ENCODE peak calls at places on chromosomes 12 and 14, in ten cellular contexts. One of them, this sample, is unnamed.

GRCh38 chr12:116534341-116535121 is 24.6 kb upstream of the MAP1LC3B2 start:
- DNase-seq in dorsolateral prefrontal cortex: no peak
- DNase-seq in glutamatergic neuron: peak; percentile 30
- DNase-seq in psoas muscle: no peak
- DNase-seq in A549: no peak
- DNase-seq in lung: no peak
- DNase-seq in tibial artery: no peak
- DNase-seq in esophagus squamous epithelium: no peak
- DNase-seq in OCI-LY7: no peak
- DNase-seq in upper lobe of left lung: no peak
- DNase-seq in this sample: no peak

GRCh38 chr12:77954156-77954555 is 123.5 kb downstream of the NAV3 start:
- DNase-seq in A549: no peak
- DNase-seq in upper lobe of left lung: no peak
- DNase-seq in esophagus squamous epithelium: no peak
- DNase-seq in psoas muscle: no peak
- DNase-seq in dorsolateral prefrontal cortex: no peak
- DNase-seq in glutamatergic neuron: no peak
- DNase-seq in tibial artery: no peak
- DNase-seq in lung: no peak
- DNase-seq in OCI-LY7: no peak
- DNase-seq in this sample: no peak

GRCh38 chr14:56081139-56081538 is 37.1 kb upstream of the PELI2 start:
- DNase-seq in dorsolateral prefrontal cortex: no peak
- DNase-seq in tibial artery: no peak
- DNase-seq in glutamatergic neuron: no peak
- DNase-seq in esophagus squamous epithelium: no peak
- DNase-seq in upper lobe of left lung: no peak
- DNase-seq in OCI-LY7: no peak
- DNase-seq in A549: no peak
- DNase-seq in psoas muscle: no peak
- DNase-seq in lung: no peak
- DNase-seq in this sample: no peak

GRCh38 chr12:124786065-124786964 is 77.3 kb downstream of the SCARB1 start:
- DNase-seq in lung: peak; percentile 93
- DNase-seq in upper lobe of left lung: peak; percentile 92
- DNase-seq in tibial artery: peak; percentile 66
- DNase-seq in esophagus squamous epithelium: no peak
- DNase-seq in psoas muscle: peak; percentile 80
- DNase-seq in OCI-LY7: no peak
- DNase-seq in glutamatergic neuron: peak; percentile 77
- DNase-seq in A549: no peak
- DNase-seq in dorsolateral prefrontal cortex: peak; percentile 83
- DNase-seq in this sample: no peak

GRCh38 chr12:5123921-5124320 is 80.2 kb downstream of the KCNA5 start:
- DNase-seq in psoas muscle: no peak
- DNase-seq in OCI-LY7: no peak
- DNase-seq in glutamatergic neuron: no peak
- DNase-seq in A549: no peak
- DNase-seq in tibial artery: no peak
- DNase-seq in dorsolateral prefrontal cortex: no peak
- DNase-seq in esophagus squamous epithelium: no peak
- DNase-seq in upper lobe of left lung: no peak
- DNase-seq in lung: no peak
- DNase-seq in this sample: no peak

GRCh38 chr14:71248204-71248603 is 340.9 kb downstream of the PCNX1 start:
- DNase-seq in lung: no peak
- DNase-seq in upper lobe of left lung: no peak
- DNase-seq in psoas muscle: no peak
- DNase-seq in OCI-LY7: no peak
- DNase-seq in A549: no peak
- DNase-seq in tibial artery: no peak
- DNase-seq in esophagus squamous epithelium: no peak
- DNase-seq in glutamatergic neuron: no peak
- DNase-seq in dorsolateral prefrontal cortex: no peak
- DNase-seq in this sample: no peak

GRCh38 chr14:22472935-22473854 is 115.8 kb downstream of the DAD1 start:
- DNase-seq in glutamatergic neuron: no peak
- DNase-seq in lung: peak; percentile 45
- DNase-seq in upper lobe of left lung: peak; percentile 44
- DNase-seq in esophagus squamous epithelium: no peak
- DNase-seq in dorsolateral prefrontal cortex: no peak
- DNase-seq in psoas muscle: no peak
- DNase-seq in A549: peak; percentile 21
- DNase-seq in OCI-LY7: peak; percentile 89
- DNase-seq in tibial artery: peak; percentile 53
- DNase-seq in this sample: peak; percentile 57

GRCh38 chr12:62861586-62861985 is 73.4 kb downstream of the PPM1H start:
- DNase-seq in dorsolateral prefrontal cortex: peak; percentile 12
- DNase-seq in lung: no peak
- DNase-seq in OCI-LY7: no peak
- DNase-seq in esophagus squamous epithelium: no peak
- DNase-seq in A549: no peak
- DNase-seq in psoas muscle: no peak
- DNase-seq in tibial artery: no peak
- DNase-seq in upper lobe of left lung: no peak
- DNase-seq in glutamatergic neuron: no peak
- DNase-seq in this sample: no peak

GRCh38 chr12:24172773-24173447 is 223.4 kb upstream of the SOX5 start:
- DNase-seq in A549: no peak
- DNase-seq in upper lobe of left lung: no peak
- DNase-seq in glutamatergic neuron: no peak
- DNase-seq in lung: no peak
- DNase-seq in esophagus squamous epithelium: no peak
- DNase-seq in dorsolateral prefrontal cortex: no peak
- DNase-seq in psoas muscle: no peak
- DNase-seq in tibial artery: no peak
- DNase-seq in OCI-LY7: no peak
- DNase-seq in this sample: no peak

GRCh38 chr14:104749958-104750529 is 2.9 kb upstream of the SIVA1 start:
- DNase-seq in esophagus squamous epithelium: no peak
- DNase-seq in tibial artery: no peak
- DNase-seq in psoas muscle: no peak
- DNase-seq in glutamatergic neuron: no peak
- DNase-seq in dorsolateral prefrontal cortex: no peak
- DNase-seq in A549: no peak
- DNase-seq in OCI-LY7: no peak
- DNase-seq in lung: no peak
- DNase-seq in upper lobe of left lung: no peak
- DNase-seq in this sample: no peak

GRCh38 chr12:4992881-4993280 is 50.8 kb upstream of the KCNA5 start:
- DNase-seq in OCI-LY7: no peak
- DNase-seq in dorsolateral prefrontal cortex: no peak
- DNase-seq in A549: no peak
- DNase-seq in tibial artery: no peak
- DNase-seq in psoas muscle: no peak
- DNase-seq in lung: no peak
- DNase-seq in esophagus squamous epithelium: no peak
- DNase-seq in upper lobe of left lung: no peak
- DNase-seq in glutamatergic neuron: no peak
- DNase-seq in this sample: no peak

GRCh38 chr14:67987596-67987995 is 168.0 kb downstream of the RAD51B start:
- DNase-seq in A549: no peak
- DNase-seq in OCI-LY7: no peak
- DNase-seq in dorsolateral prefrontal cortex: no peak
- DNase-seq in lung: no peak
- DNase-seq in tibial artery: no peak
- DNase-seq in glutamatergic neuron: no peak
- DNase-seq in upper lobe of left lung: no peak
- DNase-seq in esophagus squamous epithelium: no peak
- DNase-seq in psoas muscle: no peak
- DNase-seq in this sample: no peak

GRCh38 chr12:48996794-48997718 is 2.1 kb downstream of the DDN start:
- DNase-seq in esophagus squamous epithelium: no peak
- DNase-seq in lung: peak; percentile 77
- DNase-seq in glutamatergic neuron: peak; percentile 93
- DNase-seq in dorsolateral prefrontal cortex: peak; percentile 78
- DNase-seq in psoas muscle: peak; percentile 82
- DNase-seq in tibial artery: peak; percentile 84
- DNase-seq in upper lobe of left lung: peak; percentile 84
- DNase-seq in OCI-LY7: peak; percentile 71
- DNase-seq in A549: peak; percentile 94
- DNase-seq in this sample: peak; percentile 60
- TF ChIP-seq CTCF in esophagus squamous epithelium: peak; percentile 58
- TF ChIP-seq CTCF in lung: peak; percentile 55
- TF ChIP-seq CTCF in glutamatergic neuron: peak; percentile 66
- TF ChIP-seq CTCF in dorsolateral prefrontal cortex: peak; percentile 73
- TF ChIP-seq CTCF in psoas muscle: peak; percentile 58
- TF ChIP-seq CTCF in tibial artery: peak; percentile 73
- TF ChIP-seq CTCF in upper lobe of left lung: peak; percentile 78
- TF ChIP-seq CTCF in OCI-LY7: peak; percentile 83
- TF ChIP-seq CTCF in A549: peak; percentile 68
- TF ChIP-seq CTCF in this sample: peak; percentile 58

GRCh38 chr12:120469450-120470149 is at the start of gene SRSF9:
- DNase-seq in glutamatergic neuron: peak; percentile 99
- DNase-seq in psoas muscle: peak; percentile 96
- DNase-seq in upper lobe of left lung: peak; percentile 97
- DNase-seq in tibial artery: peak; percentile 94
- DNase-seq in esophagus squamous epithelium: peak; percentile 58
- DNase-seq in dorsolateral prefrontal cortex: peak; percentile 92
- DNase-seq in lung: peak; percentile 95
- DNase-seq in A549: peak; percentile 98
- DNase-seq in OCI-LY7: peak; percentile 98
- DNase-seq in this sample: peak; percentile 96

GRCh38 chr12:120470150-120470817 is 736 bp upstream of the SRSF9 start:
- DNase-seq in OCI-LY7: peak; percentile 34
- DNase-seq in dorsolateral prefrontal cortex: no peak
- DNase-seq in psoas muscle: no peak
- DNase-seq in A549: peak; percentile 36
- DNase-seq in glutamatergic neuron: no peak
- DNase-seq in esophagus squamous epithelium: no peak
- DNase-seq in upper lobe of left lung: no peak
- DNase-seq in tibial artery: no peak
- DNase-seq in lung: no peak
- DNase-seq in this sample: no peak

GRCh38 chr12:120467439-120467838 is 2.1 kb downstream of the SRSF9 start:
- DNase-seq in esophagus squamous epithelium: no peak
- DNase-seq in OCI-LY7: no peak
- DNase-seq in tibial artery: no peak
- DNase-seq in A549: no peak
- DNase-seq in lung: no peak
- DNase-seq in psoas muscle: no peak
- DNase-seq in dorsolateral prefrontal cortex: no peak
- DNase-seq in upper lobe of left lung: no peak
- DNase-seq in glutamatergic neuron: no peak
- DNase-seq in this sample: no peak

GRCh38 chr12:120468271-120468845 is 1.2 kb downstream of the SRSF9 start:
- DNase-seq in tibial artery: peak; percentile 31
- DNase-seq in OCI-LY7: peak; percentile 46
- DNase-seq in psoas muscle: peak; percentile 27
- DNase-seq in lung: peak; percentile 52
- DNase-seq in dorsolateral prefrontal cortex: no peak
- DNase-seq in glutamatergic neuron: peak; percentile 55
- DNase-seq in esophagus squamous epithelium: no peak
- DNase-seq in upper lobe of left lung: peak; percentile 69
- DNase-seq in A549: peak; percentile 25
- DNase-seq in this sample: peak; percentile 28

DNA sequence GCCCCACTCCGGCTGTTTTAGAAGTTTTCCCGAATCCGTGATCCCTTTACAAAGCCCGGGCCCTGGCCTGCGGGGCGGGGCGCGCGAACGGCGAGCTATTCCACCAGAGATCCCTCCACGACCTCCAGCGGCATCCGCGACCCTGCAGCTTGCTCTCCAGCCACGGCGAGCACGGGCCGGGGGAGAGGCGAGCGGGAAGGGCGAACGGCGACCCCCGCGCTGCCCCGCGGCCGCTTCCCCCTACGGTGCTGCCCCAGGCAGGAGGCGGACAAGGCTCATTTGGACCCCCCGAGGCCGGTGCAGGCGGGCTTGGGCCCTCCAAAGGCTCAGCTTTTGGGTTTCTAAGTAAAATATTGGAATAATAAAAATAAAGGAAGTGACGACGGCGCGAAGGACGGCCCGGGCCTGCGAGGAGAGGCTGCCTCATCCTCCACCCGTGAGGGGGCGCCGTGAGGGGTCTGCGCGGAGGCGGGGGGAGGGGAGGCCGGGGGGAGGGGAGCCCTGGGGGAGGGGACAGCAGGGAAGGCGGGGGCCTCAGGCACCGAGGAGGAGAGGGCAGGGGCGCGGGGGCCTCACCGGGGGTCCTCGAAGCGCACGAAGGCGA is 600 bp downstream of the SRSF9 start:
- DNase-seq in tibial artery: peak; percentile 28
- DNase-seq in OCI-LY7: no peak
- DNase-seq in upper lobe of left lung: peak; percentile 34
- DNase-seq in esophagus squamous epithelium: no peak
- DNase-seq in lung: peak; percentile 38
- DNase-seq in A549: peak; percentile 36
- DNase-seq in glutamatergic neuron: peak; percentile 76
- DNase-seq in psoas muscle: peak; percentile 39
- DNase-seq in dorsolateral prefrontal cortex: no peak
- DNase-seq in this sample: peak; percentile 37
- TF ChIP-seq CTCF in tibial artery: no peak
- TF ChIP-seq CTCF in OCI-LY7: peak; percentile 34
- TF ChIP-seq CTCF in upper lobe of left lung: no peak
- TF ChIP-seq CTCF in esophagus squamous epithelium: no peak
- TF ChIP-seq CTCF in lung: no peak
- TF ChIP-seq CTCF in A549: no peak
- TF ChIP-seq CTCF in glutamatergic neuron: no peak
- TF ChIP-seq CTCF in psoas muscle: no peak
- TF ChIP-seq CTCF in dorsolateral prefrontal cortex: no peak
- TF ChIP-seq CTCF in this sample: no peak

DNA sequence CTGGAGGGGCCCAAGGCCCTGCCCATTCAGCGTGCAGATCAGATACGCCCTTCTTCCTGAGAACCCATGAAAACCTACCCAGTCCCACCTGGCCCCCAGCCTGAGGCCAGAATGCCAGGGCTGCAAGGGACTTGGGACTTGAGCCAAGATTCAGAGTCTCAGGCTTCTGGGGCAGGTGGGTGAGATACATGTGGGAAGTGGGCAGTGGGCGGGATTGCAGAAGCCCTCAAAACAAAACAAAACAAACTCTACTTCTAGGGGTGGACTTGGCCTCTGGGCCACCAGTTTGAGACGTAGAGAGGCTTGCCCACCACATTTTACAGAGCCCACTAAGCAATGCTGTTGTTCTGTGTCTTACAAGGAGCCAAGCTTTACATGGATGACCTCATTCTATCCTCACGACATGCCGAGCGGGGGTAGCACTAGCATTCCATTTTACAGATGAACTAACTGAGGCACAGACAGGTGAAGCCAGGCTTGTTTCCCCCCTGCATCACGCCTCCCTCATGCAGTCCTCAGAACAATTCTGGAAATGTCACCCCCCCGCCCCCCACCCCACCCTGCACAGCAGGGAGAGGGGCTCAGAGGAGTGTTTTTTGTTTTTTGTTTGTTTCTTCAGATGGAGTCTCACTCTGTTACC is 1.7 kb downstream of the SLC8B1 start:
- DNase-seq in A549: no peak
- DNase-seq in tibial artery: no peak
- DNase-seq in esophagus squamous epithelium: no peak
- DNase-seq in glutamatergic neuron: no peak
- DNase-seq in dorsolateral prefrontal cortex: no peak
- DNase-seq in OCI-LY7: no peak
- DNase-seq in psoas muscle: no peak
- DNase-seq in upper lobe of left lung: no peak
- DNase-seq in lung: no peak
- DNase-seq in this sample: no peak
- TF ChIP-seq CTCF in A549: no peak
- TF ChIP-seq CTCF in tibial artery: no peak
- TF ChIP-seq CTCF in esophagus squamous epithelium: no peak
- TF ChIP-seq CTCF in glutamatergic neuron: no peak
- TF ChIP-seq CTCF in dorsolateral prefrontal cortex: no peak
- TF ChIP-seq CTCF in OCI-LY7: no peak
- TF ChIP-seq CTCF in psoas muscle: no peak
- TF ChIP-seq CTCF in upper lobe of left lung: no peak
- TF ChIP-seq CTCF in lung: no peak
- TF ChIP-seq CTCF in this sample: no peak

GRCh38 chr12:110667671-110668070 is 21.2 kb downstream of the HVCN1 start:
- DNase-seq in tibial artery: no peak
- DNase-seq in psoas muscle: no peak
- DNase-seq in upper lobe of left lung: no peak
- DNase-seq in A549: no peak
- DNase-seq in OCI-LY7: no peak
- DNase-seq in esophagus squamous epithelium: no peak
- DNase-seq in lung: no peak
- DNase-seq in glutamatergic neuron: no peak
- DNase-seq in dorsolateral prefrontal cortex: no peak
- DNase-seq in this sample: no peak
- TF ChIP-seq CTCF in tibial artery: no peak
- TF ChIP-seq CTCF in psoas muscle: no peak
- TF ChIP-seq CTCF in upper lobe of left lung: no peak
- TF ChIP-seq CTCF in A549: no peak
- TF ChIP-seq CTCF in OCI-LY7: no peak
- TF ChIP-seq CTCF in esophagus squamous epithelium: no peak
- TF ChIP-seq CTCF in lung: no peak
- TF ChIP-seq CTCF in glutamatergic neuron: no peak
- TF ChIP-seq CTCF in dorsolateral prefrontal cortex: no peak
- TF ChIP-seq CTCF in this sample: no peak

This sample was measured in natural killer cell.